ENCODE peak calls at places on chromosome 13, in five cellular contexts. One of them, this sample, is unnamed.

GRCh38 chr13:93700115-93700514 is 473.5 kb downstream of the GPC6 start:
- DNase-seq in Peyer's patch: no peak
- DNase-seq in A549: no peak
- DNase-seq in breast epithelium: no peak
- DNase-seq in suprapubic skin: no peak
- DNase-seq in this sample: no peak

GRCh38 chr13:28531195-28531955 is 36.4 kb upstream of the FLT1 start:
- DNase-seq in breast epithelium: no peak
- DNase-seq in A549: no peak
- DNase-seq in Peyer's patch: no peak
- DNase-seq in suprapubic skin: peak; percentile 67
- DNase-seq in this sample: no peak

GRCh38 chr13:42969558-42970172 is 22.4 kb downstream of the EPSTI1 start:
- DNase-seq in A549: peak; percentile 55
- DNase-seq in suprapubic skin: peak; percentile 86
- DNase-seq in breast epithelium: peak; percentile 63
- DNase-seq in Peyer's patch: peak; percentile 79
- DNase-seq in this sample: peak; percentile 33

GRCh38 chr13:24292476-24292875 is 16.9 kb upstream of the C1QTNF9 start:
- DNase-seq in A549: no peak
- DNase-seq in breast epithelium: no peak
- DNase-seq in Peyer's patch: no peak
- DNase-seq in suprapubic skin: no peak
- DNase-seq in this sample: no peak

GRCh38 chr13:113884821-113885220 is 20.9 kb upstream of the GAS6 start:
- DNase-seq in breast epithelium: no peak
- DNase-seq in suprapubic skin: no peak
- DNase-seq in A549: no peak
- DNase-seq in Peyer's patch: no peak
- DNase-seq in this sample: no peak

GRCh38 chr13:55062662-55063061 is 2034.0 kb downstream of the OLFM4 start:
- DNase-seq in breast epithelium: no peak
- DNase-seq in A549: no peak
- DNase-seq in Peyer's patch: no peak
- DNase-seq in suprapubic skin: no peak
- DNase-seq in this sample: no peak

GRCh38 chr13:44573790-44574465 is 2.2 kb downstream of the TSC22D1 start:
- DNase-seq in breast epithelium: no peak
- DNase-seq in Peyer's patch: no peak
- DNase-seq in A549: peak; percentile 55
- DNase-seq in suprapubic skin: no peak
- DNase-seq in this sample: peak; percentile 81

GRCh38 chr13:26656919-26657318 is 99.4 kb downstream of the WASF3 start:
- DNase-seq in Peyer's patch: no peak
- DNase-seq in suprapubic skin: no peak
- DNase-seq in A549: no peak
- DNase-seq in breast epithelium: no peak
- DNase-seq in this sample: no peak

GRCh38 chr13:60327551-60327950 is 69.5 kb upstream of the TDRD3 start:
- DNase-seq in suprapubic skin: no peak
- DNase-seq in Peyer's patch: no peak
- DNase-seq in A549: no peak
- DNase-seq in breast epithelium: no peak
- DNase-seq in this sample: no peak

GRCh38 chr13:83878691-83879410 is 3.4 kb downstream of the SLITRK1 start:
- DNase-seq in breast epithelium: no peak
- DNase-seq in Peyer's patch: no peak
- DNase-seq in suprapubic skin: no peak
- DNase-seq in A549: no peak
- DNase-seq in this sample: no peak

GRCh38 chr13:29852464-29853054 is 2.1 kb upstream of the UBL3 start:
- DNase-seq in breast epithelium: no peak
- DNase-seq in Peyer's patch: no peak
- DNase-seq in suprapubic skin: no peak
- DNase-seq in A549: no peak
- DNase-seq in this sample: no peak

GRCh38 chr13:50589651-50590054 is 253.8 kb downstream of the DLEU7 start:
- DNase-seq in Peyer's patch: no peak
- DNase-seq in A549: peak; percentile 9
- DNase-seq in breast epithelium: no peak
- DNase-seq in suprapubic skin: no peak
- DNase-seq in this sample: no peak

GRCh38 chr13:35760678-35761308 is 284.3 kb upstream of the MAB21L1 start:
- DNase-seq in breast epithelium: no peak
- DNase-seq in Peyer's patch: no peak
- DNase-seq in A549: no peak
- DNase-seq in suprapubic skin: no peak
- DNase-seq in this sample: no peak

GRCh38 chr13:87052731-87053130 is 618.4 kb upstream of the SLITRK5 start:
- DNase-seq in Peyer's patch: no peak
- DNase-seq in A549: no peak
- DNase-seq in suprapubic skin: no peak
- DNase-seq in breast epithelium: no peak
- DNase-seq in this sample: no peak

GRCh38 chr13:51802601-51803000 is 1.4 kb downstream of the DHRS12 start:
- DNase-seq in Peyer's patch: no peak
- DNase-seq in suprapubic skin: no peak
- DNase-seq in breast epithelium: no peak
- DNase-seq in A549: no peak
- DNase-seq in this sample: no peak

GRCh38 chr13:108733141-108733540 is 103.7 kb downstream of the MYO16 start:
- DNase-seq in A549: no peak
- DNase-seq in Peyer's patch: no peak
- DNase-seq in suprapubic skin: no peak
- DNase-seq in breast epithelium: no peak
- DNase-seq in this sample: no peak

GRCh38 chr13:30710442-30710841 is 24.9 kb upstream of the ALOX5AP start:
- DNase-seq in suprapubic skin: no peak
- DNase-seq in A549: no peak
- DNase-seq in Peyer's patch: no peak
- DNase-seq in breast epithelium: no peak
- DNase-seq in this sample: no peak

GRCh38 chr13:50129065-50129922 is 114.0 kb downstream of the KCNRG start:
- DNase-seq in suprapubic skin: no peak
- DNase-seq in Peyer's patch: no peak
- DNase-seq in A549: no peak
- DNase-seq in breast epithelium: no peak
- DNase-seq in this sample: peak; percentile 54

GRCh38 chr13:75326173-75327131 is 155.5 kb downstream of the TBC1D4 start:
- DNase-seq in suprapubic skin: no peak
- DNase-seq in A549: no peak
- DNase-seq in breast epithelium: no peak
- DNase-seq in Peyer's patch: no peak
- DNase-seq in this sample: no peak

GRCh38 chr13:45770886-45771285 is 68.8 kb downstream of the CBY2 start:
- DNase-seq in Peyer's patch: no peak
- DNase-seq in breast epithelium: no peak
- DNase-seq in suprapubic skin: no peak
- DNase-seq in A549: no peak
- DNase-seq in this sample: no peak

GRCh38 chr13:106471957-106472543 is 63.4 kb downstream of the EFNB2 start:
- DNase-seq in suprapubic skin: no peak
- DNase-seq in Peyer's patch: no peak
- DNase-seq in breast epithelium: no peak
- DNase-seq in A549: peak; percentile 59
- DNase-seq in this sample: no peak

GRCh38 chr13:45361596-45362206 is 20.7 kb upstream of the TPT1 start:
- DNase-seq in Peyer's patch: no peak
- DNase-seq in suprapubic skin: no peak
- DNase-seq in breast epithelium: peak; percentile 6
- DNase-seq in A549: peak; percentile 72
- DNase-seq in this sample: no peak

GRCh38 chr13:51944428-51944827 is 66.8 kb downstream of the ATP7B start:
- DNase-seq in breast epithelium: no peak
- DNase-seq in A549: no peak
- DNase-seq in suprapubic skin: no peak
- DNase-seq in Peyer's patch: no peak
- DNase-seq in this sample: no peak

GRCh38 chr13:105442941-105443340 is 1092.5 kb downstream of the EFNB2 start:
- DNase-seq in suprapubic skin: no peak
- DNase-seq in Peyer's patch: no peak
- DNase-seq in breast epithelium: no peak
- DNase-seq in A549: peak; percentile 87
- DNase-seq in this sample: no peak

GRCh38 chr13:104773775-104774174 is 1707.6 kb upstream of the SLC10A2 start:
- DNase-seq in breast epithelium: no peak
- DNase-seq in A549: peak; percentile 12
- DNase-seq in suprapubic skin: no peak
- DNase-seq in Peyer's patch: no peak
- DNase-seq in this sample: no peak

GRCh38 chr13:27533155-27533643 is 82.8 kb upstream of the MTIF3 start:
- DNase-seq in suprapubic skin: peak; percentile 84
- DNase-seq in Peyer's patch: peak; percentile 49
- DNase-seq in breast epithelium: peak; percentile 78
- DNase-seq in A549: peak; percentile 76
- DNase-seq in this sample: peak; percentile 53

GRCh38 chr13:50580684-50581305 is 262.7 kb downstream of the DLEU7 start:
- DNase-seq in Peyer's patch: no peak
- DNase-seq in A549: no peak
- DNase-seq in breast epithelium: no peak
- DNase-seq in suprapubic skin: no peak
- DNase-seq in this sample: no peak

GRCh38 chr13:89520468-89520867 is 1827.0 kb upstream of the MIR17HG start:
- DNase-seq in breast epithelium: no peak
- DNase-seq in suprapubic skin: no peak
- DNase-seq in A549: no peak
- DNase-seq in Peyer's patch: no peak
- DNase-seq in this sample: no peak

GRCh38 chr13:108276060-108276459 is 6.5 kb downstream of the TNFSF13B start:
- DNase-seq in A549: no peak
- DNase-seq in suprapubic skin: peak; percentile 62
- DNase-seq in breast epithelium: no peak
- DNase-seq in Peyer's patch: no peak
- DNase-seq in this sample: peak; percentile 21

GRCh38 chr13:26983533-26984315 is 187.9 kb downstream of the USP12 start:
- DNase-seq in suprapubic skin: no peak
- DNase-seq in A549: no peak
- DNase-seq in Peyer's patch: no peak
- DNase-seq in breast epithelium: no peak
- DNase-seq in this sample: no peak

GRCh38 chr13:30918662-30919405 is 12.8 kb downstream of the MEDAG start:
- DNase-seq in A549: no peak
- DNase-seq in Peyer's patch: no peak
- DNase-seq in suprapubic skin: no peak
- DNase-seq in breast epithelium: no peak
- DNase-seq in this sample: no peak

GRCh38 chr13:83499286-83499685 is 383.0 kb downstream of the SLITRK1 start:
- DNase-seq in Peyer's patch: no peak
- DNase-seq in suprapubic skin: no peak
- DNase-seq in A549: peak; percentile 4
- DNase-seq in breast epithelium: no peak
- DNase-seq in this sample: no peak

GRCh38 chr13:66635526-66635925 is 594.6 kb downstream of the PCDH9 start:
- DNase-seq in Peyer's patch: no peak
- DNase-seq in A549: peak; percentile 44
- DNase-seq in suprapubic skin: no peak
- DNase-seq in breast epithelium: no peak
- DNase-seq in this sample: no peak

GRCh38 chr13:102191951-102192461 is 209.8 kb downstream of the FGF14 start:
- DNase-seq in breast epithelium: no peak
- DNase-seq in suprapubic skin: no peak
- DNase-seq in A549: no peak
- DNase-seq in Peyer's patch: no peak
- DNase-seq in this sample: no peak

GRCh38 chr13:32142956-32143375 is 111.4 kb downstream of the FRY start:
- DNase-seq in breast epithelium: no peak
- DNase-seq in suprapubic skin: no peak
- DNase-seq in A549: peak; percentile 10
- DNase-seq in Peyer's patch: no peak
- DNase-seq in this sample: no peak

GRCh38 chr13:28185256-28185655 is 46.9 kb downstream of the PAN3 start:
- DNase-seq in A549: no peak
- DNase-seq in suprapubic skin: no peak
- DNase-seq in Peyer's patch: no peak
- DNase-seq in breast epithelium: no peak
- DNase-seq in this sample: no peak

GRCh38 chr13:23477096-23477495 is 43.6 kb upstream of the SACS start:
- DNase-seq in A549: no peak
- DNase-seq in Peyer's patch: no peak
- DNase-seq in suprapubic skin: no peak
- DNase-seq in breast epithelium: no peak
- DNase-seq in this sample: no peak

GRCh38 chr13:56317839-56318238 is 822.9 kb upstream of the PRR20A start:
- DNase-seq in Peyer's patch: no peak
- DNase-seq in suprapubic skin: no peak
- DNase-seq in A549: no peak
- DNase-seq in breast epithelium: no peak
- DNase-seq in this sample: no peak
- H3K4me1 ChIP-seq in Peyer's patch: no peaks in the 10 kb centered on the region
- H3K4me1 ChIP-seq in suprapubic skin: no peaks in the 10 kb centered on the region
- H3K4me1 ChIP-seq in A549: no peaks in the 10 kb centered on the region
- H3K4me1 ChIP-seq in breast epithelium: no peaks in the 10 kb centered on the region
- H3K4me1 ChIP-seq in this sample: no peaks in the 10 kb centered on the region

GRCh38 chr13:112194579-112194978 is 127.6 kb downstream of the SOX1 start:
- DNase-seq in A549: no peak
- DNase-seq in breast epithelium: no peak
- DNase-seq in suprapubic skin: no peak
- DNase-seq in Peyer's patch: no peak
- DNase-seq in this sample: no peak
- TF ChIP-seq POLR2A in A549: no peak
- TF ChIP-seq POLR2A in breast epithelium: no peak
- TF ChIP-seq POLR2A in suprapubic skin: no peak
- TF ChIP-seq POLR2A in Peyer's patch: no peak
- TF ChIP-seq POLR2A in this sample: no peak

GRCh38 chr13:48188640-48189039 is 44.4 kb upstream of the ITM2B start:
- DNase-seq in Peyer's patch: no peak
- DNase-seq in breast epithelium: no peak
- DNase-seq in suprapubic skin: no peak
- DNase-seq in A549: no peak
- DNase-seq in this sample: no peak
- H3K4me1 ChIP-seq in Peyer's patch: peaks cover 7% of the 10 kb centered on the region
- H3K4me1 ChIP-seq in breast epithelium: no peaks in the 10 kb centered on the region
- H3K4me1 ChIP-seq in suprapubic skin: peaks cover 6% of the 10 kb centered on the region
- H3K4me1 ChIP-seq in A549: no peaks in the 10 kb centered on the region
- H3K4me1 ChIP-seq in this sample: no peaks in the 10 kb centered on the region

GRCh38 chr13:79516590-79516989 is 35.6 kb downstream of the NDFIP2 start:
- DNase-seq in A549: no peak
- DNase-seq in Peyer's patch: no peak
- DNase-seq in suprapubic skin: no peak
- DNase-seq in breast epithelium: no peak
- DNase-seq in this sample: no peak
- TF ChIP-seq POLR2A in A549: no peak
- TF ChIP-seq POLR2A in Peyer's patch: no peak
- TF ChIP-seq POLR2A in suprapubic skin: no peak
- TF ChIP-seq POLR2A in breast epithelium: no peak
- TF ChIP-seq POLR2A in this sample: no peak

GRCh38 chr13:99257291-99257690 is 888 bp downstream of the GPR18 start:
- DNase-seq in breast epithelium: no peak
- DNase-seq in Peyer's patch: no peak
- DNase-seq in A549: no peak
- DNase-seq in suprapubic skin: no peak
- DNase-seq in this sample: no peak
- H3K4me1 ChIP-seq in breast epithelium: no peaks in the 10 kb centered on the region
- H3K4me1 ChIP-seq in Peyer's patch: no peaks in the 10 kb centered on the region
- H3K4me1 ChIP-seq in A549: no peaks in the 10 kb centered on the region
- H3K4me1 ChIP-seq in suprapubic skin: no peaks in the 10 kb centered on the region
- H3K4me1 ChIP-seq in this sample: peaks cover 37% of the 10 kb centered on the region

GRCh38 chr13:77326905-77327604 is at the start of gene MYCBP2:
- DNase-seq in suprapubic skin: peak; percentile 98
- DNase-seq in Peyer's patch: peak; percentile 95
- DNase-seq in A549: peak; percentile 95
- DNase-seq in breast epithelium: peak; percentile 98
- DNase-seq in this sample: peak; percentile 97
- TF ChIP-seq POLR2A in suprapubic skin: peak; percentile 94
- TF ChIP-seq POLR2A in Peyer's patch: peak; percentile 75
- TF ChIP-seq POLR2A in A549: peak; percentile 85
- TF ChIP-seq POLR2A in breast epithelium: peak; percentile 96
- TF ChIP-seq POLR2A in this sample: peak; percentile 98